ENCODE peak calls at places on chromosomes 12 and 14, in six cellular contexts. X is upper lobe of right lung, R is NCI-H748 treated with DMSO at 0.1 percent for 48 hours, H is iPS-NIHi11, D is MCF 10A, S is OCI-LY7. Y is an unnamed sample.

GRCh38 chr12:571795-572531 is 91.3 kb downstream of the NINJ2 start:
- DNase-seq in X (no peak), R (no peak), H (no peak), D (peak; percentile 70), S (no peak), Y (no peak)

GRCh38 chr12:19574606-19575005 is 135.3 kb downstream of the AEBP2 start:
- DNase-seq in X (no peak), R (no peak), H (no peak), D (no peak), S (peak; percentile 13), Y (no peak)

GRCh38 chr12:46385439-46385838 is 12.9 kb upstream of the SLC38A2 start:
- DNase-seq in X (no peak), R (no peak), H (no peak), D (peak; percentile 37), S (no peak), Y (no peak)

GRCh38 chr12:80364056-80364455 is 80.0 kb upstream of the PTPRQ start:
- DNase-seq in X (no peak), R (no peak), H (no peak), D (no peak), S (no peak), Y (no peak)

GRCh38 chr14:20436363-20436755 is 393 bp upstream of the KLHL33 start:
- DNase-seq in X (no peak), R (no peak), H (no peak), D (peak; percentile 73), S (no peak), Y (peak; percentile 49)

GRCh38 chr12:124862768-124863408 is 776 bp downstream of the SCARB1 start:
- DNase-seq in X (no peak), R (peak; percentile 11), H (no peak), D (peak; percentile 48), S (peak; percentile 69), Y (no peak)

GRCh38 chr14:65141523-65141922 is 39.2 kb upstream of the MAX start:
- DNase-seq in X (no peak), R (no peak), H (no peak), D (no peak), S (no peak), Y (no peak)

GRCh38 chr12:3543826-3544225 is 52.8 kb downstream of the PRMT8 start:
- DNase-seq in X (no peak), R (no peak), H (no peak), D (no peak), S (no peak), Y (no peak)

GRCh38 chr12:70828391-70828790 is 92.1 kb downstream of the PTPRR start:
- DNase-seq in X (no peak), R (no peak), H (no peak), D (no peak), S (no peak), Y (no peak)

GRCh38 chr12:81080431-81080983 is 2.6 kb downstream of the ACSS3 start:
- DNase-seq in X (no peak), R (no peak), H (no peak), D (no peak), S (no peak), Y (no peak)

GRCh38 chr12:77107121-77107520 is 41.8 kb upstream of the E2F7 start:
- DNase-seq in X (no peak), R (no peak), H (no peak), D (no peak), S (no peak), Y (no peak)

GRCh38 chr14:50666772-50667490 is 1.2 kb downstream of the SAV1 start:
- DNase-seq in X (no peak), R (no peak), H (peak; percentile 34), D (peak; percentile 69), S (peak; percentile 65), Y (peak; percentile 41)

GRCh38 chr12:47808049-47808448 is 11.7 kb downstream of the HDAC7 start:
- DNase-seq in X (peak; percentile 77), R (no peak), H (no peak), D (no peak), S (peak; percentile 94), Y (no peak)

GRCh38 chr12:109534456-109534855 is 38.8 kb downstream of the MMAB start:
- DNase-seq in X (no peak), R (no peak), H (no peak), D (no peak), S (no peak), Y (no peak)

GRCh38 chr12:121801601-121802484 is 2.0 kb upstream of the SETD1B start:
- DNase-seq in X (no peak), R (peak; percentile 87), H (no peak), D (peak; percentile 44), S (peak; percentile 66), Y (no peak)

GRCh38 chr14:74616507-74616906 is 4.5 kb upstream of the LTBP2 start:
- DNase-seq in X (no peak), R (no peak), H (no peak), D (peak; percentile 92), S (no peak), Y (peak; percentile 80)

GRCh38 chr14:102050026-102050405 is 36.8 kb downstream of the HSP90AA1 start:
- DNase-seq in X (no peak), R (no peak), H (no peak), D (no peak), S (no peak), Y (no peak)

GRCh38 chr14:24366664-24367505 is 1.1 kb upstream of the NFATC4 start:
- DNase-seq in X (peak; percentile 95), R (no peak), H (peak; percentile 86), D (peak; percentile 97), S (peak; percentile 98), Y (peak; percentile 60)

GRCh38 chr12:79549531-79550271 is 141.1 kb downstream of the PAWR start:
- DNase-seq in X (no peak), R (no peak), H (no peak), D (no peak), S (no peak), Y (no peak)

GRCh38 chr12:89893972-89894706 is 185.5 kb upstream of the ATP2B1 start:
- DNase-seq in X (no peak), R (no peak), H (no peak), D (peak; percentile 42), S (no peak), Y (peak; percentile 83)

GRCh38 chr12:5428332-5429221 is 3.3 kb upstream of the NTF3 start:
- DNase-seq in X (no peak), R (peak; percentile 26), H (peak; percentile 62), D (no peak), S (peak; percentile 77), Y (no peak)

GRCh38 chr12:45299132-45299692 is 83.3 kb downstream of the ANO6 start:
- DNase-seq in X (no peak), R (peak; percentile 14), H (peak; percentile 19), D (peak; percentile 30), S (no peak), Y (no peak)

Y was measured in HS-5.